ENCODE peak calls at places on chromosomes 2 and 18, in ten cellular contexts. Q is CD4-positive, alpha-beta memory T cell; N is pancreas; C is lung; I is fibroblast of lung; F is fibroblast of the aortic adventitia; A is kidney; R is right cardiac atrium; P is WERI-Rb-1; J is SK-N-MC. Y is an unnamed sample.

GRCh38 chr2:162390801-162391200 is 46.9 kb downstream of the GCA start:
- DNase-seq in Q (no peak), N (no peak), C (no peak), I (no peak), F (no peak), A (no peak), R (no peak), P (no peak), J (no peak), Y (no peak)

GRCh38 chr18:13273800-13274199 is 55.2 kb downstream of the LDLRAD4 start:
- DNase-seq in Q (peak), N (no peak), C (no peak), I (no peak), F (no peak), A (no peak), R (no peak), P (no peak), J (no peak), Y (no peak)

GRCh38 chr2:121360566-121361300 is 75.7 kb upstream of the TFCP2L1 start:
- DNase-seq in Q (no peak), N (peak), C (peak), I (peak), F (peak), A (no peak), R (no peak), P (no peak), J (no peak), Y (no peak)

GRCh38 chr2:10043256-10043905 is at the start of gene KLF11:
- DNase-seq in Q (peak), N (peak), C (peak), I (peak), F (peak), A (peak), R (peak), P (no peak), J (no peak), Y (peak)

GRCh38 chr2:136081582-136082210 is 36.3 kb downstream of the CXCR4 start:
- DNase-seq in Q (no peak), N (no peak), C (no peak), I (no peak), F (no peak), A (no peak), R (no peak), P (no peak), J (no peak), Y (no peak)

GRCh38 chr18:45197526-45197970 is 417.7 kb upstream of the SLC14A2 start:
- DNase-seq in Q (no peak), N (no peak), C (no peak), I (peak), F (peak), A (no peak), R (no peak), P (no peak), J (peak), Y (no peak)

GRCh38 chr18:48918660-48919415 is 31.9 kb downstream of the SMAD7 start:
- DNase-seq in Q (no peak), N (no peak), C (no peak), I (no peak), F (no peak), A (no peak), R (no peak), P (no peak), J (no peak), Y (no peak)

GRCh38 chr18:36255072-36255708 is 42.3 kb upstream of the FHOD3 start:
- DNase-seq in Q (no peak), N (no peak), C (no peak), I (no peak), F (no peak), A (no peak), R (no peak), P (no peak), J (no peak), Y (no peak)

GRCh38 chr2:31384351-31384750 is 30.2 kb downstream of the XDH start:
- DNase-seq in Q (no peak), N (no peak), C (peak), I (peak), F (peak), A (no peak), R (no peak), P (no peak), J (no peak), Y (no peak)

GRCh38 chr2:12325806-12326205 is 390.9 kb upstream of the TRIB2 start:
- DNase-seq in Q (no peak), N (peak), C (no peak), I (peak), F (peak), A (no peak), R (no peak), P (no peak), J (no peak), Y (no peak)

GRCh38 chr2:157777425-157777824 is 98.7 kb downstream of the ACVR1 start:
- DNase-seq in Q (peak), N (peak), C (peak), I (peak), F (peak), A (no peak), R (peak), P (peak), J (peak), Y (peak)

GRCh38 chr2:113203901-113204519 is 30.2 kb downstream of the PSD4 start:
- DNase-seq in Q (peak), N (peak), C (peak), I (peak), F (peak), A (no peak), R (peak), P (peak), J (no peak), Y (peak)

GRCh38 chr18:9991021-9992000 is 77.5 kb downstream of the VAPA start:
- DNase-seq in Q (no peak), N (no peak), C (peak), I (no peak), F (no peak), A (no peak), R (no peak), P (no peak), J (no peak), Y (no peak)

GRCh38 chr2:235727891-235728380 is 234.1 kb downstream of the AGAP1 start:
- DNase-seq in Q (no peak), N (no peak), C (no peak), I (no peak), F (no peak), A (no peak), R (no peak), P (no peak), J (no peak), Y (no peak)

GRCh38 chr2:157761520-157761919 is 114.6 kb downstream of the ACVR1 start:
- DNase-seq in Q (no peak), N (no peak), C (no peak), I (peak), F (peak), A (no peak), R (no peak), P (no peak), J (no peak), Y (no peak)

GRCh38 chr2:160220001-160220400 is 19.9 kb upstream of the ITGB6 start:
- DNase-seq in Q (no peak), N (no peak), C (no peak), I (no peak), F (no peak), A (no peak), R (no peak), P (no peak), J (no peak), Y (no peak)

GRCh38 chr18:12879840-12880531 is 4.1 kb downstream of the PTPN2 start:
- DNase-seq in Q (no peak), N (no peak), C (peak), I (no peak), F (no peak), A (no peak), R (no peak), P (no peak), J (no peak), Y (no peak)

GRCh38 chr2:224585205-224586088 is at the start of gene CUL3:
- DNase-seq in Q (peak), N (peak), C (peak), I (peak), F (peak), A (peak), R (peak), P (peak), J (peak), Y (peak)

GRCh38 chr2:175156534-175156933 is 11.5 kb downstream of the ATF2 start:
- DNase-seq in Q (no peak), N (no peak), C (no peak), I (peak), F (no peak), A (no peak), R (no peak), P (no peak), J (no peak), Y (no peak)

GRCh38 chr2:61670591-61671503 is 132.7 kb upstream of the XPO1 start:
- DNase-seq in Q (no peak), N (peak), C (no peak), I (peak), F (peak), A (no peak), R (peak), P (no peak), J (no peak), Y (no peak)

GRCh38 chr2:176445831-176446433 is 176.7 kb downstream of the MTX2 start:
- DNase-seq in Q (no peak), N (no peak), C (no peak), I (peak), F (peak), A (no peak), R (no peak), P (no peak), J (no peak), Y (no peak)

GRCh38 chr2:224668123-224668909 is 47.8 kb downstream of the CCDC195 start:
- DNase-seq in Q (no peak), N (no peak), C (no peak), I (no peak), F (no peak), A (no peak), R (no peak), P (no peak), J (no peak), Y (no peak)

GRCh38 chr2:133579295-133579694 is 11.0 kb upstream of the NCKAP5 start:
- DNase-seq in Q (no peak), N (peak), C (no peak), I (peak), F (peak), A (no peak), R (peak), P (no peak), J (no peak), Y (no peak)

GRCh38 chr2:113185643-113186315 is 12.0 kb downstream of the PSD4 start:
- DNase-seq in Q (no peak), N (peak), C (peak), I (no peak), F (no peak), A (peak), R (peak), P (no peak), J (no peak), Y (no peak)

GRCh38 chr2:112749755-112750559 is 14.5 kb downstream of the CKAP2L start:
- DNase-seq in Q (peak), N (peak), C (peak), I (peak), F (peak), A (peak), R (peak), P (peak), J (no peak), Y (peak)

GRCh38 chr18:79904357-79905147 is 46.9 kb downstream of the SLC66A2 start:
- DNase-seq in Q (no peak), N (peak), C (peak), I (no peak), F (no peak), A (no peak), R (no peak), P (peak), J (no peak), Y (no peak)

GRCh38 chr2:66433945-66434678 is 813 bp upstream of the MEIS1 start:
- DNase-seq in Q (no peak), N (peak), C (no peak), I (peak), F (peak), A (peak), R (peak), P (peak), J (no peak), Y (no peak)

GRCh38 chr2:37464064-37464463 is 119.6 kb downstream of the QPCT start:
- DNase-seq in Q (no peak), N (no peak), C (no peak), I (peak), F (no peak), A (no peak), R (no peak), P (no peak), J (no peak), Y (no peak)

GRCh38 chr2:12424820-12425219 is 291.9 kb upstream of the TRIB2 start:
- DNase-seq in Q (no peak), N (peak), C (no peak), I (peak), F (peak), A (no peak), R (peak), P (no peak), J (no peak), Y (no peak)

GRCh38 chr2:74849228-74849892 is 15.4 kb downstream of the HK2 start:
- DNase-seq in Q (peak), N (no peak), C (no peak), I (peak), F (no peak), A (no peak), R (peak), P (no peak), J (no peak), Y (peak)

GRCh38 chr2:196750977-196751631 is 48.4 kb downstream of the GTF3C3 start:
- DNase-seq in Q (peak), N (peak), C (peak), I (peak), F (peak), A (peak), R (peak), P (peak), J (peak), Y (peak)

GRCh38 chr2:229431331-229431954 is 160.4 kb upstream of the PID1 start:
- DNase-seq in Q (no peak), N (no peak), C (no peak), I (peak), F (peak), A (no peak), R (no peak), P (no peak), J (peak), Y (no peak)

GRCh38 chr2:238369516-238370481 is 49.5 kb downstream of the TRAF3IP1 start:
- DNase-seq in Q (no peak), N (no peak), C (no peak), I (no peak), F (peak), A (no peak), R (no peak), P (peak), J (no peak), Y (no peak)

GRCh38 chr2:118431188-118431562 is 342.9 kb downstream of the INSIG2 start:
- DNase-seq in Q (no peak), N (no peak), C (no peak), I (peak), F (no peak), A (no peak), R (no peak), P (no peak), J (no peak), Y (no peak)

GRCh38 chr2:227464851-227465250 is 7.1 kb upstream of the AGFG1 start:
- DNase-seq in Q (no peak), N (no peak), C (no peak), I (no peak), F (no peak), A (no peak), R (no peak), P (no peak), J (no peak), Y (no peak)
- H3K4me3 ChIP-seq in Q (no peak), N (no peak), C (no peak), I (no peak), F (no peak), A (no peak), R (no peak), P (no peak), J (no peak), Y (no peak)

GRCh38 chr2:71071681-71072398 is 3.4 kb downstream of the NAGK start:
- DNase-seq in Q (peak), N (no peak), C (peak), I (no peak), F (no peak), A (no peak), R (no peak), P (no peak), J (no peak), Y (peak)
- H3K4me3 ChIP-seq in Q (peak), N (no peak), C (no peak), I (no peak), F (no peak), A (no peak), R (no peak), P (no peak), J (no peak), Y (peak)

GRCh38 chr2:29070542-29070941 is 3.8 kb downstream of the PCARE start:
- DNase-seq in Q (no peak), N (no peak), C (no peak), I (no peak), F (no peak), A (no peak), R (no peak), P (no peak), J (no peak), Y (no peak)
- H3K4me3 ChIP-seq in Q (no peak), N (no peak), C (no peak), I (no peak), F (no peak), A (no peak), R (no peak), P (no peak), J (no peak), Y (no peak)

GRCh38 chr2:221198309-221198708 is 373.8 kb downstream of the EPHA4 start:
- DNase-seq in Q (no peak), N (no peak), C (no peak), I (no peak), F (no peak), A (no peak), R (no peak), P (no peak), J (no peak), Y (no peak)
- H3K4me3 ChIP-seq in Q (no peak), N (no peak), C (no peak), I (no peak), F (no peak), A (no peak), R (no peak), P (no peak), J (no peak), Y (no peak)

DNA sequence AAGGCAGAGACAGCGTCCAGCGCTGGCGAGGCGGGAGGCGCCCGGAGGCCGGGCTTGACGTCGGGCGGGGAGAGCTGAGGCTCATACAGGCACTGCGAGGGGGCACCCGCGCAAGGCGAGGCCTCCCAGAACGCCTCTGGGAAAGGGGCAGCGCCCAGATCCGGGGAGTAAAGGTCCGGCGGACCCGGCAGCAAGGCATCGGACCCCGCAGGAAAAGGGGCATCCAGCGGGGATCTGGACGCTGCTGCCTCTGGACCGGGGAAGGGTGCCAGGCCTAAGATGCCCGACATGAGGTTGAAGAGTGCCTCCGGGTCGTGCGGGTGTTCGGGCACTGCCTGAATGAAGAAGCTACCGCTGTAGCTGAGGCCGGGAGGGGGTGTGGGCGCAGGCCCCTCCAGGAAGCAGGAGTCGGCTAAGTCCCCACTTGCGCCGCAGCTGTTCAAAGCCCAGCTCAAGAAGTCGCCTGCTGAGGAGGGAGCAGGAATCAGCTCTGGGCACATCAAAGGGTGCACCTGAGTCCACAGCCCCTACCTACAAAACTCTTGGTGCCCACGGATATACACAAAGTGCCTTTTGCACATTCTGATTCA is 937 bp downstream of the EGR4 start:
- DNase-seq in Q (no peak), N (no peak), C (no peak), I (no peak), F (no peak), A (peak), R (no peak), P (peak), J (no peak), Y (no peak)
- H3K4me3 ChIP-seq in Q (peak), N (no peak), C (no peak), I (no peak), F (no peak), A (no peak), R (no peak), P (peak), J (no peak), Y (peak)

GRCh38 chr2:192195548-192196418 is 1.1 kb upstream of the TMEFF2 start:
- DNase-seq in Q (peak), N (peak), C (no peak), I (peak), F (peak), A (peak), R (peak), P (no peak), J (no peak), Y (no peak)

GRCh38 chr2:192196451-192197194 is 1.9 kb upstream of the TMEFF2 start:
- DNase-seq in Q (no peak), N (no peak), C (no peak), I (no peak), F (no peak), A (no peak), R (no peak), P (no peak), J (no peak), Y (no peak)

GRCh38 chr2:192194866-192195547 is at the start of gene TMEFF2:
- DNase-seq in Q (peak), N (peak), C (peak), I (peak), F (peak), A (peak), R (peak), P (peak), J (peak), Y (peak)

GRCh38 chr2:192197387-192197786 is 2.7 kb upstream of the TMEFF2 start:
- DNase-seq in Q (no peak), N (no peak), C (no peak), I (no peak), F (peak), A (no peak), R (no peak), P (no peak), J (peak), Y (no peak)

DNA sequence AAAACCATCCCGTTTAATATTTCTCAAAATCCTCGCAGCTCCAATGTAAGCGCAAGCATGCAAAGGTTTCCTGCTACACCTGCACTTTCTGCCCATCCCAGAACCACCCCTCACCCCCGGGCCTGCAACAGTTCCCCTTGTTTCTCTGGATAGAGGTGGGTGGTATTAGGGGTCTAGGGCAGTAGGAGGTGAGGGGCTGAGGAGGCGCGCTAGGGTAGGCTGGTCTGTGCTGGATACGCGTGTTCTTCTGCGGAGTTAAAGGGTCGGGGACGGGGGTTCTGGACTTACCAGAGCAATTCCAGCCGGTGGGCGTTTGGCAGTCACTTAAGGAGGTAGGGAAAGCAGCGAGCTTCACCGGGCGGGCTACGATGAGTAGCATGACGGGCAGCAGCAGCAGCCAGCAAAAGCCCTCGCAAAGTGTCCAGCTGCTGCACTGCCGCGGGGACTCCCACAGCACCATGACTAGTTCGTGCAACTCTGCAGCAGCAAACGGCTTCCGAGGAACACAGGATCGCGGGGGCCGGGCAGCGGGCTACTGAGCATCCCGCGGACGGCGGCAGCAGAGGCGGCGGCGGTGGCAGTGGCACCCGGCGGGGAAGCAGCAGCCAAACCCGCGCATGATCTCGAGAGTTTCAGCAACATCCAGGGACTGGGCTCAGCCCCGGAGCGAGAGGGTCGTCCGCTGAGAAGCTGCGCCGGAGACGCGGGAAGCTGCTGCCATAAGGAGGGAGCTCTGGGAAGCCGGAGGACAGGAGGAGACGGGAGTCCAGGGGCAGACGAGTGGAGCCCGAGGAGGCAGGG is 468 bp downstream of the TMEFF2 start:
- DNase-seq in Q (no peak), N (peak), C (no peak), I (peak), F (peak), A (peak), R (peak), P (peak), J (no peak), Y (no peak)
- H3K4me3 ChIP-seq in Q (peak), N (no peak), C (no peak), I (peak), F (peak), A (no peak), R (peak), P (peak), J (peak), Y (peak)